ENCODE peak calls at places on chromosomes 13 and 19, in four cellular contexts. A, F, G and L are unnamed samples.

GRCh38 chr13:73370066-73370465 is 311.3 kb downstream of the KLF5 start:
- DNase-seq in A (no peak), F (no peak), G (no peak), L (no peak)

GRCh38 chr13:97307882-97308624 is 85.9 kb downstream of the MBNL2 start:
- DNase-seq in A (peak), F (no peak), G (peak), L (no peak)

GRCh38 chr19:2213799-2214198 is 22.3 kb downstream of the PLEKHJ1 start:
- DNase-seq in A (no peak), F (no peak), G (no peak), L (no peak)

GRCh38 chr13:74136089-74136658 is 2.0 kb upstream of the KLF12 start:
- DNase-seq in A (peak), F (peak), G (peak), L (peak)

GRCh38 chr19:40465025-40465780 is at the start of gene BLVRB:
- DNase-seq in A (no peak), F (no peak), G (peak), L (peak)

GRCh38 chr13:61664821-61665705 is 249.4 kb upstream of the PCDH20 start:
- DNase-seq in A (peak), F (no peak), G (peak), L (no peak)

GRCh38 chr13:77136902-77137420 is 110.0 kb upstream of the FBXL3 start:
- DNase-seq in A (peak), F (no peak), G (peak), L (no peak)

GRCh38 chr13:26965976-26966375 is 205.4 kb upstream of the GPR12 start:
- DNase-seq in A (no peak), F (no peak), G (peak), L (peak)

GRCh38 chr13:48456546-48456945 is 43.6 kb upstream of the LPAR6 start:
- DNase-seq in A (no peak), F (no peak), G (no peak), L (no peak)

GRCh38 chr13:95564948-95565347 is 12.4 kb downstream of the CLDN10 start:
- DNase-seq in A (peak), F (no peak), G (peak), L (no peak)

GRCh38 chr13:27151798-27152599 is 19.6 kb downstream of the USP12 start:
- DNase-seq in A (no peak), F (no peak), G (no peak), L (no peak)

GRCh38 chr19:6023085-6023682 is 45.2 kb upstream of the RANBP3 start:
- DNase-seq in A (peak), F (no peak), G (peak), L (no peak)

GRCh38 chr19:37953576-37954303 is 46.7 kb downstream of the SIPA1L3 start:
- DNase-seq in A (no peak), F (no peak), G (peak), L (no peak)

GRCh38 chr13:107843281-107843680 is 372.1 kb downstream of the LIG4 start:
- DNase-seq in A (no peak), F (no peak), G (no peak), L (no peak)

GRCh38 chr13:83150616-83151307 is 731.5 kb downstream of the SLITRK1 start:
- DNase-seq in A (no peak), F (no peak), G (peak), L (no peak)

GRCh38 chr19:41426952-41427646 is at the start of gene B3GNT8:
- DNase-seq in A (no peak), F (no peak), G (peak), L (peak)

GRCh38 chr19:56955637-56956216 is 115.2 kb upstream of the PEG3 start:
- DNase-seq in A (no peak), F (no peak), G (no peak), L (no peak)

GRCh38 chr19:5403968-5404640 is 51.1 kb upstream of the ZNRF4 start:
- DNase-seq in A (peak), F (peak), G (peak), L (peak)

GRCh38 chr19:39557791-39558622 is 18.0 kb upstream of the EID2 start:
- DNase-seq in A (no peak), F (no peak), G (peak), L (no peak)

GRCh38 chr19:17484520-17485180 is 14.3 kb downstream of the SLC27A1 start:
- DNase-seq in A (no peak), F (no peak), G (no peak), L (no peak)

GRCh38 chr19:13831560-13832056 is 36.4 kb downstream of the ZSWIM4 start:
- DNase-seq in A (no peak), F (no peak), G (no peak), L (no peak)

GRCh38 chr13:38191016-38191415 is 158.6 kb upstream of the UFM1 start:
- DNase-seq in A (no peak), F (no peak), G (no peak), L (no peak)

GRCh38 chr19:31054430-31054829 is 294.8 kb downstream of the TSHZ3 start:
- DNase-seq in A (peak), F (no peak), G (peak), L (no peak)

GRCh38 chr19:53870485-53870844 is 2.8 kb downstream of the MYADM start:
- DNase-seq in A (no peak), F (no peak), G (no peak), L (no peak)

GRCh38 chr19:12194827-12195500 is 32.1 kb downstream of the ZNF136 start:
- DNase-seq in A (no peak), F (peak), G (peak), L (no peak)

GRCh38 chr19:54352041-54352440 is 12.7 kb downstream of the LAIR1 start:
- DNase-seq in A (no peak), F (no peak), G (no peak), L (no peak)

GRCh38 chr13:27551563-27551962 is 68.8 kb downstream of the LNX2 start:
- DNase-seq in A (no peak), F (no peak), G (peak), L (no peak)

GRCh38 chr19:11767633-11768133 is 883 bp downstream of the ZNF441 start:
- DNase-seq in A (peak), F (peak), G (peak), L (no peak)

GRCh38 chr19:17883627-17884413 is 12.1 kb downstream of the SLC5A5 start:
- DNase-seq in A (no peak), F (no peak), G (no peak), L (no peak)

GRCh38 chr19:5974721-5975387 is 3.1 kb downstream of the RANBP3 start:
- DNase-seq in A (no peak), F (no peak), G (no peak), L (no peak)

GRCh38 chr19:2616741-2617392 is 85.6 kb downstream of the GNG7 start:
- DNase-seq in A (no peak), F (no peak), G (no peak), L (no peak)

GRCh38 chr19:2970201-2970838 is 7.0 kb upstream of the TLE6 start:
- DNase-seq in A (peak), F (no peak), G (peak), L (no peak)

GRCh38 chr13:50344717-50345116 is 329.5 kb downstream of the KCNRG start:
- DNase-seq in A (no peak), F (no peak), G (no peak), L (no peak)

GRCh38 chr19:12664406-12665280 is 1.9 kb downstream of the MAN2B1 start:
- DNase-seq in A (no peak), F (no peak), G (no peak), L (no peak)

GRCh38 chr13:46339035-46339666 is 47.9 kb downstream of the RUBCNL start:
- DNase-seq in A (peak), F (no peak), G (peak), L (no peak)